ENCODE peak calls at places on chromosomes 6 and 20, in eight cellular contexts. One of them, this sample, is unnamed.
A peak's percentile ranks its signal among the peaks of the same experiment; 100 is the strongest.

GRCh38 chr20:59962155-59962554 is 3.9 kb downstream of the CDH26 start:
- DNase-seq in activated CD8-positive, alpha-beta T cell treated with anti-CD3 and anti-CD28 coated beads for 36 hours: no peak
- DNase-seq in dorsolateral prefrontal cortex: no peak
- DNase-seq in activated B cell treated with CpG ODN at 0.5 μM for 24 hours: no peak
- DNase-seq in BE2C: no peak
- DNase-seq in IMR-90: no peak
- DNase-seq in omental fat pad: no peak
- DNase-seq in pancreas: no peak
- DNase-seq in this sample: no peak

GRCh38 chr6:158631678-158632537 is 12.6 kb downstream of the DYNLT1 start:
- DNase-seq in activated B cell treated with CpG ODN at 0.5 μM for 24 hours: no peak
- DNase-seq in IMR-90: peak; percentile 97
- DNase-seq in dorsolateral prefrontal cortex: no peak
- DNase-seq in pancreas: no peak
- DNase-seq in activated CD8-positive, alpha-beta T cell treated with anti-CD3 and anti-CD28 coated beads for 36 hours: no peak
- DNase-seq in BE2C: no peak
- DNase-seq in omental fat pad: no peak
- DNase-seq in this sample: no peak

GRCh38 chr6:89793586-89793985 is 26.0 kb downstream of the MDN1 start:
- DNase-seq in dorsolateral prefrontal cortex: no peak
- DNase-seq in activated CD8-positive, alpha-beta T cell treated with anti-CD3 and anti-CD28 coated beads for 36 hours: no peak
- DNase-seq in IMR-90: no peak
- DNase-seq in BE2C: no peak
- DNase-seq in omental fat pad: no peak
- DNase-seq in activated B cell treated with CpG ODN at 0.5 μM for 24 hours: no peak
- DNase-seq in pancreas: no peak
- DNase-seq in this sample: no peak

GRCh38 chr6:79762370-79762769 is 131.2 kb downstream of the SH3BGRL2 start:
- DNase-seq in IMR-90: no peak
- DNase-seq in BE2C: peak; percentile 12
- DNase-seq in dorsolateral prefrontal cortex: no peak
- DNase-seq in pancreas: no peak
- DNase-seq in omental fat pad: no peak
- DNase-seq in activated CD8-positive, alpha-beta T cell treated with anti-CD3 and anti-CD28 coated beads for 36 hours: no peak
- DNase-seq in activated B cell treated with CpG ODN at 0.5 μM for 24 hours: no peak
- DNase-seq in this sample: no peak

GRCh38 chr6:141463237-141463977 is 669.3 kb upstream of the GJE1 start:
- DNase-seq in activated CD8-positive, alpha-beta T cell treated with anti-CD3 and anti-CD28 coated beads for 36 hours: no peak
- DNase-seq in IMR-90: peak; percentile 57
- DNase-seq in omental fat pad: no peak
- DNase-seq in activated B cell treated with CpG ODN at 0.5 μM for 24 hours: no peak
- DNase-seq in BE2C: no peak
- DNase-seq in dorsolateral prefrontal cortex: no peak
- DNase-seq in pancreas: no peak
- DNase-seq in this sample: no peak

GRCh38 chr6:8435845-8436168 is 462 bp upstream of the SLC35B3 start:
- DNase-seq in omental fat pad: no peak
- DNase-seq in BE2C: no peak
- DNase-seq in activated B cell treated with CpG ODN at 0.5 μM for 24 hours: no peak
- DNase-seq in pancreas: no peak
- DNase-seq in dorsolateral prefrontal cortex: no peak
- DNase-seq in IMR-90: peak; percentile 3
- DNase-seq in activated CD8-positive, alpha-beta T cell treated with anti-CD3 and anti-CD28 coated beads for 36 hours: no peak
- DNase-seq in this sample: no peak

GRCh38 chr6:54717849-54718455 is 128.6 kb upstream of the FAM83B start:
- DNase-seq in BE2C: peak; percentile 58
- DNase-seq in dorsolateral prefrontal cortex: peak; percentile 64
- DNase-seq in omental fat pad: peak; percentile 82
- DNase-seq in activated CD8-positive, alpha-beta T cell treated with anti-CD3 and anti-CD28 coated beads for 36 hours: peak; percentile 80
- DNase-seq in activated B cell treated with CpG ODN at 0.5 μM for 24 hours: no peak
- DNase-seq in IMR-90: peak; percentile 37
- DNase-seq in pancreas: no peak
- DNase-seq in this sample: peak; percentile 79

GRCh38 chr6:39051399-39052122 is 3.0 kb downstream of the GLP1R start:
- DNase-seq in activated CD8-positive, alpha-beta T cell treated with anti-CD3 and anti-CD28 coated beads for 36 hours: no peak
- DNase-seq in activated B cell treated with CpG ODN at 0.5 μM for 24 hours: no peak
- DNase-seq in pancreas: no peak
- DNase-seq in dorsolateral prefrontal cortex: no peak
- DNase-seq in IMR-90: no peak
- DNase-seq in BE2C: no peak
- DNase-seq in omental fat pad: no peak
- DNase-seq in this sample: no peak

GRCh38 chr6:144036064-144036873 is 28.2 kb upstream of the PLAGL1 start:
- DNase-seq in activated B cell treated with CpG ODN at 0.5 μM for 24 hours: no peak
- DNase-seq in activated CD8-positive, alpha-beta T cell treated with anti-CD3 and anti-CD28 coated beads for 36 hours: peak; percentile 13
- DNase-seq in dorsolateral prefrontal cortex: no peak
- DNase-seq in pancreas: no peak
- DNase-seq in BE2C: no peak
- DNase-seq in IMR-90: peak; percentile 40
- DNase-seq in omental fat pad: no peak
- DNase-seq in this sample: no peak

GRCh38 chr6:52390361-52390727 is 28.4 kb downstream of the PAQR8 start:
- DNase-seq in activated CD8-positive, alpha-beta T cell treated with anti-CD3 and anti-CD28 coated beads for 36 hours: peak; percentile 73
- DNase-seq in pancreas: no peak
- DNase-seq in activated B cell treated with CpG ODN at 0.5 μM for 24 hours: no peak
- DNase-seq in IMR-90: peak; percentile 73
- DNase-seq in BE2C: peak; percentile 33
- DNase-seq in dorsolateral prefrontal cortex: no peak
- DNase-seq in omental fat pad: no peak
- DNase-seq in this sample: no peak

GRCh38 chr20:8782804-8783203 is 286.1 kb upstream of the PLCB4 start:
- DNase-seq in IMR-90: peak; percentile 43
- DNase-seq in BE2C: no peak
- DNase-seq in pancreas: no peak
- DNase-seq in omental fat pad: no peak
- DNase-seq in activated B cell treated with CpG ODN at 0.5 μM for 24 hours: no peak
- DNase-seq in activated CD8-positive, alpha-beta T cell treated with anti-CD3 and anti-CD28 coated beads for 36 hours: no peak
- DNase-seq in dorsolateral prefrontal cortex: no peak
- DNase-seq in this sample: no peak

GRCh38 chr6:16496982-16497823 is 258.8 kb downstream of the GMPR start:
- DNase-seq in activated CD8-positive, alpha-beta T cell treated with anti-CD3 and anti-CD28 coated beads for 36 hours: no peak
- DNase-seq in BE2C: no peak
- DNase-seq in dorsolateral prefrontal cortex: no peak
- DNase-seq in pancreas: no peak
- DNase-seq in activated B cell treated with CpG ODN at 0.5 μM for 24 hours: no peak
- DNase-seq in omental fat pad: no peak
- DNase-seq in IMR-90: peak; percentile 52
- DNase-seq in this sample: no peak

GRCh38 chr6:38503032-38503784 is 136.5 kb downstream of the BTBD9 start:
- DNase-seq in omental fat pad: no peak
- DNase-seq in BE2C: no peak
- DNase-seq in activated B cell treated with CpG ODN at 0.5 μM for 24 hours: no peak
- DNase-seq in IMR-90: no peak
- DNase-seq in activated CD8-positive, alpha-beta T cell treated with anti-CD3 and anti-CD28 coated beads for 36 hours: no peak
- DNase-seq in pancreas: no peak
- DNase-seq in dorsolateral prefrontal cortex: no peak
- DNase-seq in this sample: peak; percentile 5

GRCh38 chr6:167966540-167966905 is 30.9 kb upstream of the KIF25 start:
- DNase-seq in dorsolateral prefrontal cortex: no peak
- DNase-seq in activated CD8-positive, alpha-beta T cell treated with anti-CD3 and anti-CD28 coated beads for 36 hours: no peak
- DNase-seq in pancreas: no peak
- DNase-seq in activated B cell treated with CpG ODN at 0.5 μM for 24 hours: no peak
- DNase-seq in BE2C: no peak
- DNase-seq in IMR-90: no peak
- DNase-seq in omental fat pad: no peak
- DNase-seq in this sample: no peak

GRCh38 chr6:37889015-37889885 is 69.7 kb downstream of the ZFAND3 start:
- DNase-seq in pancreas: no peak
- DNase-seq in BE2C: no peak
- DNase-seq in activated CD8-positive, alpha-beta T cell treated with anti-CD3 and anti-CD28 coated beads for 36 hours: no peak
- DNase-seq in omental fat pad: no peak
- DNase-seq in IMR-90: no peak
- DNase-seq in activated B cell treated with CpG ODN at 0.5 μM for 24 hours: no peak
- DNase-seq in dorsolateral prefrontal cortex: no peak
- DNase-seq in this sample: no peak

GRCh38 chr6:9543649-9544048 is 871.2 kb downstream of the TFAP2A start:
- DNase-seq in dorsolateral prefrontal cortex: no peak
- DNase-seq in pancreas: no peak
- DNase-seq in activated B cell treated with CpG ODN at 0.5 μM for 24 hours: no peak
- DNase-seq in activated CD8-positive, alpha-beta T cell treated with anti-CD3 and anti-CD28 coated beads for 36 hours: no peak
- DNase-seq in IMR-90: no peak
- DNase-seq in omental fat pad: no peak
- DNase-seq in BE2C: no peak
- DNase-seq in this sample: no peak

GRCh38 chr6:39389372-39389767 is 66.9 kb upstream of the KCNK16 start:
- DNase-seq in omental fat pad: no peak
- DNase-seq in dorsolateral prefrontal cortex: no peak
- DNase-seq in IMR-90: no peak
- DNase-seq in pancreas: no peak
- DNase-seq in BE2C: no peak
- DNase-seq in activated CD8-positive, alpha-beta T cell treated with anti-CD3 and anti-CD28 coated beads for 36 hours: no peak
- DNase-seq in activated B cell treated with CpG ODN at 0.5 μM for 24 hours: no peak
- DNase-seq in this sample: no peak

GRCh38 chr20:46226602-46227001 is 81.7 kb downstream of the CDH22 start:
- DNase-seq in pancreas: no peak
- DNase-seq in activated CD8-positive, alpha-beta T cell treated with anti-CD3 and anti-CD28 coated beads for 36 hours: peak; percentile 11
- DNase-seq in activated B cell treated with CpG ODN at 0.5 μM for 24 hours: no peak
- DNase-seq in IMR-90: peak; percentile 32
- DNase-seq in omental fat pad: no peak
- DNase-seq in BE2C: no peak
- DNase-seq in dorsolateral prefrontal cortex: no peak
- DNase-seq in this sample: no peak

GRCh38 chr20:20489054-20489453 is 121.2 kb downstream of the INSM1 start:
- DNase-seq in activated B cell treated with CpG ODN at 0.5 μM for 24 hours: no peak
- DNase-seq in omental fat pad: no peak
- DNase-seq in activated CD8-positive, alpha-beta T cell treated with anti-CD3 and anti-CD28 coated beads for 36 hours: no peak
- DNase-seq in IMR-90: peak; percentile 69
- DNase-seq in BE2C: no peak
- DNase-seq in dorsolateral prefrontal cortex: no peak
- DNase-seq in pancreas: no peak
- DNase-seq in this sample: no peak
- TF ChIP-seq CTCF in activated B cell treated with CpG ODN at 0.5 μM for 24 hours: no peak
- TF ChIP-seq CTCF in omental fat pad: no peak
- TF ChIP-seq CTCF in activated CD8-positive, alpha-beta T cell treated with anti-CD3 and anti-CD28 coated beads for 36 hours: no peak
- TF ChIP-seq CTCF in IMR-90: no peak
- TF ChIP-seq CTCF in BE2C: no peak
- TF ChIP-seq CTCF in dorsolateral prefrontal cortex: no peak
- TF ChIP-seq CTCF in pancreas: no peak
- TF ChIP-seq CTCF in this sample: no peak

GRCh38 chr20:62969179-62969760 is 16.8 kb downstream of the SLC17A9 start:
- DNase-seq in activated B cell treated with CpG ODN at 0.5 μM for 24 hours: no peak
- DNase-seq in BE2C: no peak
- DNase-seq in dorsolateral prefrontal cortex: no peak
- DNase-seq in IMR-90: no peak
- DNase-seq in pancreas: no peak
- DNase-seq in omental fat pad: no peak
- DNase-seq in activated CD8-positive, alpha-beta T cell treated with anti-CD3 and anti-CD28 coated beads for 36 hours: no peak
- DNase-seq in this sample: no peak

GRCh38 chr20:62971211-62971949 is 18.9 kb downstream of the SLC17A9 start:
- DNase-seq in activated B cell treated with CpG ODN at 0.5 μM for 24 hours: no peak
- DNase-seq in pancreas: no peak
- DNase-seq in IMR-90: no peak
- DNase-seq in activated CD8-positive, alpha-beta T cell treated with anti-CD3 and anti-CD28 coated beads for 36 hours: no peak
- DNase-seq in omental fat pad: no peak
- DNase-seq in BE2C: no peak
- DNase-seq in dorsolateral prefrontal cortex: no peak
- DNase-seq in this sample: no peak

GRCh38 chr20:62970307-62971210 is 18.1 kb downstream of the SLC17A9 start:
- DNase-seq in omental fat pad: no peak
- DNase-seq in activated CD8-positive, alpha-beta T cell treated with anti-CD3 and anti-CD28 coated beads for 36 hours: no peak
- DNase-seq in IMR-90: no peak
- DNase-seq in dorsolateral prefrontal cortex: no peak
- DNase-seq in BE2C: no peak
- DNase-seq in activated B cell treated with CpG ODN at 0.5 μM for 24 hours: no peak
- DNase-seq in pancreas: peak; percentile 60
- DNase-seq in this sample: no peak

GRCh38 chr20:62968378-62969178 is 16.1 kb downstream of the SLC17A9 start:
- DNase-seq in activated B cell treated with CpG ODN at 0.5 μM for 24 hours: no peak
- DNase-seq in activated CD8-positive, alpha-beta T cell treated with anti-CD3 and anti-CD28 coated beads for 36 hours: no peak
- DNase-seq in pancreas: peak; percentile 34
- DNase-seq in omental fat pad: no peak
- DNase-seq in dorsolateral prefrontal cortex: no peak
- DNase-seq in IMR-90: no peak
- DNase-seq in BE2C: no peak
- DNase-seq in this sample: no peak

DNA sequence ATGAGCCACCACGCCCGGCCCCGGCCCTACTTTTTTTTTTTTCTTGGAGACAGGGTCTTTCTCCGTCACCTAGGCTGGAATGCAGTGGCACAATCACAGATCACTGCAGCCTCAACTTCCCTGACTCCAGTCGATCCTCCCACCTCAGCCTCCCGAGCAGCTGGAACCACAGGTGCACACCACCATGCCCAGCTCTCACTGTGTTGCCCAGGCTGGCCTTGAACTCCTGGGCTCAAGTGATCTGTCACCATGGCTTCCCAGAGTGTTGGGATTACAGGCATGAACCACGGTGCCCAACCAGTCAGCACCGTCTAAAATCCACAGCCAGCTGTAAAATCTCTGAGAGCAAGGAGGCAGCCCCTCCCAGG is 17.4 kb downstream of the SLC17A9 start:
- DNase-seq in dorsolateral prefrontal cortex: no peak
- DNase-seq in pancreas: no peak
- DNase-seq in BE2C: no peak
- DNase-seq in activated CD8-positive, alpha-beta T cell treated with anti-CD3 and anti-CD28 coated beads for 36 hours: no peak
- DNase-seq in activated B cell treated with CpG ODN at 0.5 μM for 24 hours: no peak
- DNase-seq in omental fat pad: no peak
- DNase-seq in IMR-90: no peak
- DNase-seq in this sample: no peak
- TF ChIP-seq CTCF in dorsolateral prefrontal cortex: no peak
- TF ChIP-seq CTCF in pancreas: no peak
- TF ChIP-seq CTCF in BE2C: no peak
- TF ChIP-seq CTCF in activated CD8-positive, alpha-beta T cell treated with anti-CD3 and anti-CD28 coated beads for 36 hours: no peak
- TF ChIP-seq CTCF in activated B cell treated with CpG ODN at 0.5 μM for 24 hours: no peak
- TF ChIP-seq CTCF in omental fat pad: no peak
- TF ChIP-seq CTCF in IMR-90: no peak
- TF ChIP-seq CTCF in this sample: no peak

GRCh38 chr6:88359530-88360202 is 193.5 kb upstream of the CNR1 start:
- DNase-seq in IMR-90: no peak
- DNase-seq in activated CD8-positive, alpha-beta T cell treated with anti-CD3 and anti-CD28 coated beads for 36 hours: no peak
- DNase-seq in dorsolateral prefrontal cortex: no peak
- DNase-seq in pancreas: no peak
- DNase-seq in BE2C: no peak
- DNase-seq in omental fat pad: no peak
- DNase-seq in activated B cell treated with CpG ODN at 0.5 μM for 24 hours: no peak
- DNase-seq in this sample: no peak
- TF ChIP-seq CTCF in IMR-90: no peak
- TF ChIP-seq CTCF in activated CD8-positive, alpha-beta T cell treated with anti-CD3 and anti-CD28 coated beads for 36 hours: no peak
- TF ChIP-seq CTCF in dorsolateral prefrontal cortex: no peak
- TF ChIP-seq CTCF in pancreas: no peak
- TF ChIP-seq CTCF in BE2C: no peak
- TF ChIP-seq CTCF in omental fat pad: no peak
- TF ChIP-seq CTCF in activated B cell treated with CpG ODN at 0.5 μM for 24 hours: no peak
- TF ChIP-seq CTCF in this sample: no peak

DNA sequence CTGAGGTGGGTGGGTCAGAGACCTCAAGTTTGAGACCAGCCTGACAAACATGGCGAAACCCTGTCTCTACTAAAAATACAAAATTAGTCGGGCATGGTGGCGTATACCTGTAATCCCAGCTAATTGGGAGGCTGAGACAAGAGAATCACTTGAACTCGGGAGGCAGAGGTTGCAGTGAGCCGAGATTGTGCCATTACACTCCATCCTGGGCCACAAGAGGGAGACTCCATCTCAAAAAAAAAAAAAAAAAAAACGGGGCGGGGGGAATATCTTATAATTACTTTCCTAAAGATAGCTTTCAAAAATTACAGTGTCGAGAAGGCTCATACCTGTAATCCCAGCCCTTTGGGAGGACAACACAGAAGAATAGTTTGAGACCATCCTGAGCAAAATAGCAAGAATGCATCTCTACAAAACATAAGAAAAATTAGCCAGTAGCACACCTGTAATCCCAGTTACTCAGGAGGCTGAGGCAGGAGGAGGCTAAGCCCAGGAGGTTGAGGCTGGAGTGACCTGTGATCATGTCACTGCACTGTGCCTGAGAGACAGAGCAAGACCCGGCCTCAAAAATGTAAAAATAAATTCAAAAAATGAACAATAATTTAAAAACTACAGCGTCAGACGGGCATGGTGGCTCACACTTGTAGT is 25.8 kb downstream of the CBFA2T2 start:
- DNase-seq in dorsolateral prefrontal cortex: no peak
- DNase-seq in activated CD8-positive, alpha-beta T cell treated with anti-CD3 and anti-CD28 coated beads for 36 hours: no peak
- DNase-seq in BE2C: no peak
- DNase-seq in activated B cell treated with CpG ODN at 0.5 μM for 24 hours: no peak
- DNase-seq in omental fat pad: no peak
- DNase-seq in pancreas: no peak
- DNase-seq in IMR-90: no peak
- DNase-seq in this sample: no peak
- TF ChIP-seq CTCF in dorsolateral prefrontal cortex: peak; percentile 12
- TF ChIP-seq CTCF in activated CD8-positive, alpha-beta T cell treated with anti-CD3 and anti-CD28 coated beads for 36 hours: peak; percentile 29
- TF ChIP-seq CTCF in BE2C: peak; percentile 60
- TF ChIP-seq CTCF in activated B cell treated with CpG ODN at 0.5 μM for 24 hours: no peak
- TF ChIP-seq CTCF in omental fat pad: no peak
- TF ChIP-seq CTCF in pancreas: no peak
- TF ChIP-seq CTCF in IMR-90: peak; percentile 32
- TF ChIP-seq CTCF in this sample: no peak